ENCODE peak calls at places on chromosomes 16 and 17, in ten cellular contexts. T is left cardiac atrium; F is naive thymus-derived CD8-positive, alpha-beta T cell; U is activated CD4-positive, alpha-beta T cell treated with anti-CD3 and anti-CD28 coated beads for 36 hours; S is stomach; L is NCI-H1105 treated with DMSO at 0.1 percent for 48 hours; Q is RPMI7951; E is adipocyte; I is naive B cell; D is ACHN. O is an unnamed sample.

GRCh38 chr17:75087558-75088453 is at the start of gene SLC16A5:
- DNase-seq in S (peak; percentile 85), L (no peak), F (peak; percentile 41), U (peak; percentile 57), D (no peak), Q (peak; percentile 92), E (peak; percentile 88), T (peak; percentile 94), I (peak; percentile 31), O (peak; percentile 94)

GRCh38 chr16:12162586-12162985 is 186.1 kb downstream of the SNX29 start:
- DNase-seq in U (no peak), D (no peak), I (no peak), L (no peak), E (no peak), Q (no peak), S (no peak), T (no peak), F (no peak), O (no peak)

GRCh38 chr17:57988301-57989010 is 402 bp upstream of the VEZF1 start:
- DNase-seq in I (peak; percentile 69), Q (peak; percentile 77), L (peak; percentile 60), E (peak; percentile 84), D (peak; percentile 78), S (peak; percentile 68), T (peak; percentile 80), F (no peak), U (no peak), O (peak; percentile 86)

GRCh38 chr16:27625050-27625697 is 75.2 kb downstream of the KATNIP start:
- DNase-seq in E (peak; percentile 11), U (no peak), I (no peak), T (peak; percentile 24), S (no peak), L (no peak), F (no peak), Q (no peak), D (no peak), O (peak; percentile 48)

GRCh38 chr17:1058423-1059130 is 61.6 kb downstream of the TIMM22 start:
- DNase-seq in F (no peak), I (no peak), D (peak; percentile 73), L (no peak), E (peak; percentile 24), Q (peak; percentile 40), T (peak; percentile 59), U (peak; percentile 82), S (peak; percentile 71), O (peak; percentile 58)

GRCh38 chr17:27529230-27529796 is 73.1 kb downstream of the KSR1 start:
- DNase-seq in D (peak; percentile 16), S (no peak), Q (no peak), T (no peak), E (peak; percentile 82), L (no peak), F (no peak), U (no peak), I (no peak), O (no peak)

GRCh38 chr17:83071966-83072562 is 7.3 kb upstream of the METRNL start:
- DNase-seq in D (no peak), F (no peak), L (no peak), S (no peak), I (no peak), T (no peak), E (no peak), U (no peak), Q (no peak), O (no peak)

GRCh38 chr16:87366288-87366687 is 17.3 kb downstream of the FBXO31 start:
- DNase-seq in F (no peak), I (no peak), E (no peak), T (no peak), L (no peak), Q (no peak), S (peak; percentile 69), U (no peak), D (no peak), O (no peak)

GRCh38 chr17:73548620-73549311 is 95.5 kb downstream of the SDK2 start:
- DNase-seq in I (no peak), Q (peak; percentile 28), E (no peak), U (no peak), T (peak; percentile 52), D (no peak), S (no peak), L (no peak), F (no peak), O (no peak)

GRCh38 chr17:74442670-74443515 is 11.0 kb downstream of the GPRC5C start:
- DNase-seq in E (no peak), Q (peak; percentile 78), I (peak; percentile 55), D (peak; percentile 15), L (peak; percentile 56), U (peak; percentile 48), S (peak; percentile 95), F (peak; percentile 34), T (peak; percentile 91), O (peak; percentile 93)

GRCh38 chr17:81518785-81519283 is 6.2 kb upstream of the ACTG1 start:
- DNase-seq in E (peak; percentile 68), S (peak; percentile 70), L (no peak), U (peak; percentile 55), D (peak; percentile 51), I (no peak), Q (no peak), F (no peak), T (peak; percentile 66), O (peak; percentile 81)

GRCh38 chr16:6684076-6684673 is 648.5 kb upstream of the RBFOX1 start:
- DNase-seq in S (no peak), Q (peak; percentile 15), E (peak; percentile 21), L (no peak), T (no peak), F (no peak), I (no peak), U (peak; percentile 41), D (peak; percentile 42), O (peak; percentile 63)

O was measured in hepatocyte.